ENCODE peak calls at places on chromosomes 5 and 9, in ten cellular contexts. Q is PC-3, D is GM23338, Y is Karpas-422, M is endothelial cell of umbilical vein, R is mesenchymal stem cell, P is HCT116, C is GM23248, J is MM.1S, O is fibroblast of lung. H is an unnamed sample.

GRCh38 chr9:125142560-125143376 is 560 bp downstream of the SCAI start:
- DNase-seq in Q (no peak), D (peak; percentile 77), Y (peak; percentile 48), M (peak; percentile 19), R (no peak), P (no peak), C (peak; percentile 17), J (peak; percentile 46), O (no peak), H (peak; percentile 57)

GRCh38 chr5:172788771-172789686 is 18.0 kb upstream of the DUSP1 start:
- DNase-seq in Q (no peak), D (no peak), Y (no peak), M (no peak), R (peak; percentile 79), P (no peak), C (peak; percentile 58), J (no peak), O (peak; percentile 62), H (no peak)

GRCh38 chr5:109862301-109862700 is 172.6 kb downstream of the MAN2A1 start:
- DNase-seq in Q (peak; percentile 93), D (no peak), Y (no peak), M (no peak), R (no peak), P (no peak), C (no peak), J (no peak), O (no peak), H (no peak)

GRCh38 chr5:172163346-172163745 is 24.7 kb downstream of the STK10 start:
- DNase-seq in Q (no peak), D (no peak), Y (no peak), M (no peak), R (peak; percentile 41), P (no peak), C (peak; percentile 70), J (no peak), O (no peak), H (no peak)

GRCh38 chr5:135106610-135107009 is 72.6 kb upstream of the PITX1 start:
- DNase-seq in Q (no peak), D (no peak), Y (no peak), M (no peak), R (no peak), P (no peak), C (no peak), J (no peak), O (no peak), H (no peak)

GRCh38 chr5:123028222-123028621 is 8.3 kb downstream of the PPIC start:
- DNase-seq in Q (no peak), D (no peak), Y (no peak), M (peak; percentile 37), R (no peak), P (no peak), C (no peak), J (no peak), O (no peak), H (no peak)

GRCh38 chr9:97737429-97737828 is 40.3 kb upstream of the XPA start:
- DNase-seq in Q (peak; percentile 24), D (peak; percentile 71), Y (no peak), M (no peak), R (no peak), P (peak; percentile 15), C (peak; percentile 14), J (no peak), O (no peak), H (no peak)

GRCh38 chr9:125529589-125530515 is 177.2 kb downstream of the MAPKAP1 start:
- DNase-seq in Q (no peak), D (peak; percentile 31), Y (peak; percentile 73), M (no peak), R (no peak), P (no peak), C (no peak), J (no peak), O (no peak), H (peak; percentile 56)

GRCh38 chr9:125990793-125991220 is 243.6 kb downstream of the PBX3 start:
- DNase-seq in Q (no peak), D (no peak), Y (no peak), M (no peak), R (no peak), P (no peak), C (no peak), J (no peak), O (no peak), H (no peak)

GRCh38 chr9:134560654-134561053 is 80.9 kb upstream of the COL5A1 start:
- DNase-seq in Q (no peak), D (no peak), Y (no peak), M (no peak), R (no peak), P (no peak), C (no peak), J (no peak), O (no peak), H (no peak)

GRCh38 chr5:1293997-1294838 is 650 bp downstream of the TERT start:
- DNase-seq in Q (no peak), D (peak; percentile 72), Y (no peak), M (no peak), R (no peak), P (no peak), C (no peak), J (no peak), O (no peak), H (peak; percentile 83)
- H2AFZ ChIP-seq in Q (no peak overlapping the region), D (no peak overlapping the region), Y (peak overlapping the region; percentile 86), M (no peak overlapping the region), R (no peak overlapping the region), P (no peak overlapping the region), C (no peak overlapping the region), J (no peak overlapping the region), O (no peak overlapping the region), H (no peak overlapping the region)

DNA sequence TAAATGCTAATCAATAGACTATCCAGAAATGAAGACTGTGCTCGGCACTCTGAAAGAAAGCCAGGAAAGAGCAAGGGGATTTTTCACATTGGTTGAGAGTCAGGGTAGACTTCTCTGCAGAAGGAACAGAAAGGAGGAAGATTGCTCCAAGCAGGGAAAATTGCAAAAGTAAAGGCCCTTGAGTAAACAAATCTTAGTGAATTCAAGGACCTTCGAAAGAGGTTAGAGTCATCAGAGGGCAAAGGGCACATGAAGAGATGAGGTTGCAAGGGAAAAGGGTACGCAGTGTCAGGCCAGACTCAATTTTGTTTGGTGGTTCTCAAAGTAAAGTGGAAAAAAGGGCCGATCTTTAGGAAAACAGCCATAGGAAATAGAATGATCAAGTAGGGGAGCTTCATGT is 157.5 kb upstream of the RAI14 start:
- DNase-seq in Q (no peak), D (no peak), Y (no peak), M (no peak), R (peak; percentile 77), P (no peak), C (no peak), J (no peak), O (no peak), H (no peak)
- H2AFZ ChIP-seq in Q (peak overlapping the region; percentile 58), D (peak overlapping the region; percentile 90), Y (no peak overlapping the region), M (peak overlapping the region; percentile 97), R (no peak overlapping the region), P (no peak overlapping the region), C (peak overlapping the region; percentile 78), J (no peak overlapping the region), O (peak overlapping the region; percentile 80), H (peak overlapping the region; percentile 44)

DNA sequence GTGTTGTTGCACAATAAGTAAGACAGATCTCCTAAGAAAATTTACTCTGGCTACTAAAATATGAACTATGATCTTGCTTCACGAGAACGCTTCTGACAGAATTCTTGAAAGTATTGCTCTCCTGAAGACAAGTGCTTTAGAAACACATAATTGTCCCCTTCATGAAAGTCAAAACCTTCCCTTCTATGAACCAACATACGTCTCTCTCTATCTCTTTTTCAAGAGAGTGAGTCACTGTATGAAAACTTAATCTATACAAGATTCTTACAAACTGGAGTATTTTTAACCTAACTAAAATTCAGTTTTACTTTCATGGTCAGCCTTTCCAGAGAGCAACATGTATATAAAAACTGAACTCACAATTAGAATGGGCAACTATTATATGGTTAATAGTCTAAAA is 688.0 kb upstream of the CTNND2 start:
- DNase-seq in Q (no peak), D (no peak), Y (no peak), M (no peak), R (no peak), P (no peak), C (no peak), J (no peak), O (no peak), H (no peak)
- H2AFZ ChIP-seq in Q (no peak overlapping the region), D (no peak overlapping the region), Y (no peak overlapping the region), M (no peak overlapping the region), R (no peak overlapping the region), P (no peak overlapping the region), C (no peak overlapping the region), J (no peak overlapping the region), O (no peak overlapping the region), H (no peak overlapping the region)

GRCh38 chr9:132384376-132384775 is 22.3 kb downstream of the TTF1 start:
- DNase-seq in Q (no peak), D (no peak), Y (peak; percentile 85), M (no peak), R (no peak), P (no peak), C (no peak), J (no peak), O (no peak), H (peak; percentile 88)

GRCh38 chr9:132383462-132383883 is 23.2 kb downstream of the TTF1 start:
- DNase-seq in Q (no peak), D (no peak), Y (peak; percentile 90), M (no peak), R (no peak), P (no peak), C (no peak), J (no peak), O (no peak), H (peak; percentile 91)

GRCh38 chr9:132381966-132382541 is 24.6 kb downstream of the TTF1 start:
- DNase-seq in Q (no peak), D (no peak), Y (peak; percentile 91), M (no peak), R (no peak), P (no peak), C (no peak), J (peak; percentile 63), O (no peak), H (peak; percentile 93)
- H2AFZ ChIP-seq in Q (no peak overlapping the region), D (no peak overlapping the region), Y (no peak overlapping the region), M (no peak overlapping the region), R (no peak overlapping the region), P (no peak overlapping the region), C (no peak overlapping the region), J (peak overlapping the region; percentile 26), O (no peak overlapping the region), H (peak overlapping the region; percentile 11)

DNA sequence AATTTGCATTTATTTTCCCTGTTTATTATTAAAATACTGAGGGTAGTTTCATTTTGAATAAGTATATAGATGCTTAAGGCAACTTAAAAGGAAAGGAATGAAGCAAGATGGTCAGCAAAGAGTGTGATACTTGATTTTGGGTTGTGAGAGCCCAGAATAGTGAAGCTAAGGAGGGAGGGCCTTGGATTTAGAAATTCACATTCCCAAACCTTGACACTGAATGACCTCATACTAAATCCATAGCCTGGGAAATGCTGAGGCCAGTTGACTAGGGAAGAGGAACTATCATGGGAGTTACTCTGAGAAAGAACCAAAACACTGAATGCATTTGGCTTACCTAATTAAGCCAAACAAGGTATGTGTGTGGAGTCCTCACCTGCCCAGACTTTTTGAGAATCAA is 292.5 kb downstream of the SPATA31D1 start:
- DNase-seq in Q (no peak), D (no peak), Y (no peak), M (no peak), R (no peak), P (no peak), C (peak; percentile 34), J (no peak), O (no peak), H (no peak)
- H2AFZ ChIP-seq in Q (no peak overlapping the region), D (peak overlapping the region; percentile 67), Y (no peak overlapping the region), M (no peak overlapping the region), R (no peak overlapping the region), P (no peak overlapping the region), C (peak overlapping the region; percentile 7), J (no peak overlapping the region), O (no peak overlapping the region), H (no peak overlapping the region)